ENCODE peak calls at places on chromosomes 13 and 19, in six cellular contexts. R is body of pancreas, W is heart left ventricle, Q is H1, Y is testis, T is IMR-90. U is an unnamed sample.

GRCh38 chr19:21463449-21464105 is 41.8 kb upstream of the ZNF429 start:
- DNase-seq in W (no peak), R (peak), Q (peak), T (no peak), Y (peak), U (peak)

GRCh38 chr13:111270765-111271164 is 49.7 kb upstream of the TEX29 start:
- DNase-seq in T (peak), W (no peak), R (no peak), Y (no peak), Q (peak), U (no peak)

GRCh38 chr19:36775768-36776167 is 3.2 kb upstream of the ZNF850 start:
- DNase-seq in T (no peak), Q (no peak), R (peak), W (peak), Y (peak), U (no peak)

GRCh38 chr19:12720851-12721655 is 2.7 kb downstream of the TNPO2 start:
- DNase-seq in T (no peak), W (peak), Q (peak), Y (peak), R (peak), U (peak)

GRCh38 chr19:39852882-39853281 is 6.7 kb upstream of the FBL start:
- DNase-seq in R (no peak), W (no peak), Y (no peak), Q (no peak), T (no peak), U (no peak)

GRCh38 chr19:58252102-58252685 is 23.5 kb downstream of the ZNF544 start:
- DNase-seq in Q (no peak), Y (no peak), R (no peak), T (no peak), W (no peak), U (no peak)

GRCh38 chr13:114140131-114140908 is 7.9 kb upstream of the RASA3 start:
- DNase-seq in Y (no peak), Q (no peak), R (no peak), W (no peak), T (no peak), U (peak)

GRCh38 chr13:78129850-78130249 is 211.2 kb upstream of the EDNRB start:
- DNase-seq in W (no peak), T (no peak), Q (no peak), Y (no peak), R (no peak), U (no peak)

GRCh38 chr13:21231426-21231945 is 55.0 kb downstream of the MRPL57 start:
- DNase-seq in T (no peak), W (no peak), R (no peak), Y (no peak), Q (no peak), U (no peak)

GRCh38 chr13:76697277-76697676 is 188.9 kb downstream of the KCTD12 start:
- DNase-seq in Y (no peak), Q (no peak), R (no peak), T (no peak), W (no peak), U (no peak)

GRCh38 chr19:4368128-4368820 is 24.9 kb downstream of the MPND start:
- DNase-seq in T (peak), R (no peak), W (no peak), Q (peak), Y (no peak), U (no peak)

GRCh38 chr13:52809310-52809769 is 39.1 kb downstream of the PCDH8 start:
- DNase-seq in T (peak), Y (peak), R (peak), W (no peak), Q (peak), U (peak)

GRCh38 chr19:7852851-7853759 is 21.1 kb downstream of the PRR36 start:
- DNase-seq in W (no peak), T (peak), R (peak), Q (peak), Y (peak), U (peak)

GRCh38 chr13:78020861-78021260 is 102.2 kb upstream of the EDNRB start:
- DNase-seq in T (no peak), R (no peak), W (no peak), Y (no peak), Q (no peak), U (no peak)

GRCh38 chr13:46531953-46532352 is 21.0 kb upstream of the LRCH1 start:
- DNase-seq in Q (no peak), W (no peak), T (no peak), Y (no peak), R (no peak), U (no peak)

DNA sequence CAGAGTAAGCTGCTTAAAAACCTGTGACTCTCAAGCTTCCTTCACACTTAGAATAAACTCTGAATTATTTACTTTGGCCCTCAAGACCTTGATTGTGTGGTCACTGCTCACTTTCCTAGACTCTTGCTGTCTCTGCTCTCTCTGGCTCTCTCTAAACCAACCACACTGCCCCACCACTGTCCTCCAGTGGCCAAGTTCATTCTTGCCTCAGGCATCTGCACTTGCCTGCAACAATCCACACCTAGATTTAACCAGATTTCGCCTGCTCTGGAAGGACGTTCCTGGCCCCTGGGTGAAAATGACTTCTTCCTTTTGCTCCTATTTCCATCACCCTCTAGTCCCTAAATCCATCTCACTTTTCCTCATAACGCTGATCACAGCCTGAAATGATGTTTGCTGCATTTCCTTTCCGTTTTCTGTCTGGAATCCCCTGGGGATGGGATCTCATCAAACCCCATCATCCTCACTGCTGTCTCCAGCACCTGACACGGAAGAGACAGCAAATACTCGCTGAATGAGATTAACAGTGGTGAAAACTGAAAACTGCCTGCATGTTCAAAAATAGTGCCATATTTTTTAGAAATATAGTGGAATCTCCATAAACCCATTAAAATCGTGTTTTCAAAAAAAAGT is 232.6 kb downstream of the UQCRFS1 start:
- DNase-seq in Y (no peak), T (peak), Q (no peak), W (no peak), R (no peak), U (no peak)
- TF ChIP-seq CTCF in Y (no peak), T (peak), Q (peak), W (peak), R (no peak), U (no peak)

GRCh38 chr19:18683955-18684641 is 618 bp downstream of the CRTC1 start:
- DNase-seq in W (no peak), Y (no peak), T (no peak), R (no peak), Q (no peak), U (no peak)

GRCh38 chr19:18685597-18686164 is 2.2 kb downstream of the CRTC1 start:
- DNase-seq in Y (no peak), W (no peak), R (no peak), Q (no peak), T (peak), U (no peak)

GRCh38 chr19:18682807-18683108 is 722 bp upstream of the CRTC1 start:
- DNase-seq in Y (no peak), Q (no peak), T (no peak), R (no peak), W (no peak), U (no peak)

GRCh38 chr19:18684642-18684993 is 1.1 kb downstream of the CRTC1 start:
- DNase-seq in Y (no peak), Q (no peak), W (no peak), R (no peak), T (no peak), U (no peak)

GRCh38 chr19:18683109-18683954 is at the start of gene CRTC1:
- DNase-seq in R (peak), T (peak), Q (peak), W (peak), Y (peak), U (peak)
- TF ChIP-seq POLR2A in R (peak), T (peak), Q (peak), W (peak), Y (peak), U (peak)

DNA sequence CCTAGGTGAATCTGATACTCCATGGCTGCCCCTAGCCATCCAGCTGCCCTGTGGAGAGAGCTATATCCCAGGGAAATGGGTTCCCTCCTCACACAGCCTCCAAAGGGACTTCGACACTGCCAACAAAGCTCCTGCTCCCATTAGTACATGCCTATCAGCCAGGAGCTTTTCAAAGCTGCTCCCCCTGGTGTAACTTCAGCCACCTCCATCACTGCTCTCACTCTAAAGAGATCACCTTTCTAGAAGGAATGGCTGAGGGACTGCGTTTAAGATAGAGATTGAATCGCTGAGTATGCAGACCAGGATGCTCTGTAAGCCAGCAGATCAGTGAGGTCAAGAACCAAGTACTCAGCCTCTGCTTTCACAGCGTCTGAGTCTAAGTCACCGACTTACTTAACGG is 213.7 kb downstream of the NALCN start:
- DNase-seq in R (no peak), T (no peak), W (no peak), Y (no peak), Q (peak), U (no peak)
- TF ChIP-seq CTCF in R (no peak), T (no peak), W (no peak), Y (no peak), Q (no peak), U (no peak)

DNA sequence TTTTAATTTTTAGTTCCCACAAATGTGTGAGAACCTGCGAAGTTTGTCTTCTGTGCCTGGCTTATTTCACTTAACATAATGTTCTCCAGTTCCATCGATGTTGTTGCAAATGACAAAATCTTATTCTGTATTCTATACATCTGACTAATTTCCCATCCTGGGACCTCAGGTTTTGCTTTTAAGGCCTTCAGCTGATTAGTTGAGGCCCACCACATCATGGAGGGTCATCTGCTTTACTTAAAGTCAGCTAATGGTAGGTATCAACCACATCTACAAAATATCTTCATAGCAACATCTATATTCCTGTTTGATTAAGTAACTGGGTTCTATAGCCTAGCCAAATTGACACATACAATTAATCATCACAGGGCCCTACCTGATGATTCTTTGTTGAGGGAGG is 534.0 kb downstream of the EFNB2 start:
- DNase-seq in Q (no peak), R (no peak), T (no peak), W (no peak), Y (no peak), U (no peak)
- TF ChIP-seq POLR2A in Q (no peak), R (no peak), T (no peak), W (no peak), Y (no peak), U (no peak)